ENCODE peak calls at places on chromosome 19, in six cellular contexts. Q, G, V, E, S and R are unnamed samples.

GRCh38 chr19:52369463-52370340 is at the start of gene ZNF880:
- DNase-seq in Q (no peak), G (peak), V (peak), E (peak), S (peak), R (no peak)

GRCh38 chr19:28199323-28199722 is 1013.6 kb downstream of the UQCRFS1 start:
- DNase-seq in Q (no peak), G (no peak), V (no peak), E (no peak), S (no peak), R (no peak)

GRCh38 chr19:7176792-7177191 is 107.3 kb downstream of the ZNF557 start:
- DNase-seq in Q (no peak), G (no peak), V (no peak), E (no peak), S (no peak), R (no peak)

GRCh38 chr19:13150919-13151604 is 851 bp downstream of the IER2 start:
- DNase-seq in Q (peak), G (no peak), V (no peak), E (no peak), S (no peak), R (peak)

GRCh38 chr19:16875584-16876555 is 12.9 kb upstream of the F2RL3 start:
- DNase-seq in Q (no peak), G (no peak), V (no peak), E (no peak), S (no peak), R (peak)

GRCh38 chr19:9171393-9171991 is 7.3 kb upstream of the OR7D2 start:
- DNase-seq in Q (no peak), G (no peak), V (peak), E (no peak), S (no peak), R (no peak)

GRCh38 chr19:29211562-29212416 is 1.2 kb downstream of the UQCRFS1 start:
- DNase-seq in Q (no peak), G (peak), V (peak), E (peak), S (no peak), R (no peak)

GRCh38 chr19:13153627-13154240 is 3.5 kb downstream of the IER2 start:
- DNase-seq in Q (no peak), G (peak), V (peak), E (no peak), S (no peak), R (peak)

GRCh38 chr19:13207237-13208130 is 57.3 kb downstream of the IER2 start:
- DNase-seq in Q (peak), G (no peak), V (peak), E (no peak), S (no peak), R (peak)

GRCh38 chr19:36008336-36008978 is at the start of gene SYNE4:
- DNase-seq in Q (peak), G (no peak), V (no peak), E (no peak), S (no peak), R (no peak)

GRCh38 chr19:16969127-16969526 is 57.5 kb downstream of the CPAMD8 start:
- DNase-seq in Q (no peak), G (no peak), V (no peak), E (peak), S (no peak), R (peak)

GRCh38 chr19:41930926-41931592 is 2.8 kb upstream of the ERFL start:
- DNase-seq in Q (no peak), G (no peak), V (no peak), E (no peak), S (no peak), R (peak)

GRCh38 chr19:21491161-21491560 is 14.2 kb upstream of the ZNF429 start:
- DNase-seq in Q (no peak), G (peak), V (peak), E (peak), S (no peak), R (no peak)

GRCh38 chr19:55617426-55617825 is 6.9 kb downstream of the ZNF784 start:
- DNase-seq in Q (no peak), G (no peak), V (no peak), E (no peak), S (no peak), R (no peak)

GRCh38 chr19:6958786-6959185 is 62.4 kb downstream of the MBD3L2B start:
- DNase-seq in Q (no peak), G (no peak), V (no peak), E (no peak), S (no peak), R (no peak)

GRCh38 chr19:17243340-17243853 is 2.3 kb downstream of the NR2F6 start:
- DNase-seq in Q (no peak), G (no peak), V (no peak), E (no peak), S (no peak), R (no peak)

GRCh38 chr19:435707-436412 is 25.0 kb downstream of the SHC2 start:
- DNase-seq in Q (no peak), G (no peak), V (no peak), E (no peak), S (no peak), R (no peak)

GRCh38 chr19:9498183-9498902 is at the start of gene ZNF560:
- DNase-seq in Q (no peak), G (peak), V (peak), E (peak), S (no peak), R (no peak)

GRCh38 chr19:17125052-17125727 is 49.6 kb downstream of the MYO9B start:
- DNase-seq in Q (no peak), G (peak), V (no peak), E (no peak), S (no peak), R (peak)

GRCh38 chr19:47749326-47749725 is 4.0 kb downstream of the NOP53 start:
- DNase-seq in Q (no peak), G (no peak), V (no peak), E (no peak), S (no peak), R (peak)

GRCh38 chr19:16342002-16342715 is 17.5 kb downstream of the KLF2 start:
- DNase-seq in Q (no peak), G (no peak), V (peak), E (no peak), S (no peak), R (peak)

GRCh38 chr19:47049307-47049700 is 880 bp upstream of the TMEM160 start:
- DNase-seq in Q (no peak), G (no peak), V (peak), E (no peak), S (peak), R (no peak)

DNA sequence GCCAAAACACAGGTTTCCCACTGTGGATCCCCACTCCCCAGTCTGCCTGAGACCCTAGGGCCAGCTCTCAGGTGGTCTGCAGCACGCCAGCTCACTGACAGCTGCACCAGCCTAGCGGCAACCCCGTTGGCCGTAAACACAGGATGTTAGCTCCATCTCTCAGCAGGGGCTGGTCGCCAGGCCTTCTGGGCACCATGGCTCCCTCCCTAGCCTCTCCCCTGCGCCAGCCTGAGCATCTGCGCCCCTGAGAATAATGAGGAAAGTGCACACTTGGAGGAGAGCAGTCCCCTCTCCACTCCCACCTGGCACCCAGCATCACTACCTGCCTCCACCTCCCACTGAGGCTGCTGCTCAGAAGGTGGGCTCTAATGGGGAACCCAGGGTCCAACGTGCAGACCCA is 20.8 kb upstream of the EPHX3 start:
- DNase-seq in Q (no peak), G (no peak), V (no peak), E (no peak), S (no peak), R (no peak)
- TF ChIP-seq CTCF in Q (no peak), G (no peak), V (no peak), E (no peak), S (no peak), R (no peak)

GRCh38 chr19:34963531-34964406 is at the start of gene ZNF792:
- DNase-seq in Q (peak), G (peak), V (peak), E (peak), S (no peak), R (peak)

GRCh38 chr19:34962281-34962944 is 1.6 kb downstream of the ZNF792 start:
- DNase-seq in Q (no peak), G (no peak), V (no peak), E (no peak), S (no peak), R (peak)

GRCh38 chr19:34962945-34963530 is 991 bp downstream of the ZNF792 start:
- DNase-seq in Q (no peak), G (no peak), V (peak), E (peak), S (no peak), R (no peak)

GRCh38 chr19:34961775-34962174 is 2.3 kb downstream of the ZNF792 start:
- DNase-seq in Q (no peak), G (no peak), V (no peak), E (no peak), S (no peak), R (no peak)

DNA sequence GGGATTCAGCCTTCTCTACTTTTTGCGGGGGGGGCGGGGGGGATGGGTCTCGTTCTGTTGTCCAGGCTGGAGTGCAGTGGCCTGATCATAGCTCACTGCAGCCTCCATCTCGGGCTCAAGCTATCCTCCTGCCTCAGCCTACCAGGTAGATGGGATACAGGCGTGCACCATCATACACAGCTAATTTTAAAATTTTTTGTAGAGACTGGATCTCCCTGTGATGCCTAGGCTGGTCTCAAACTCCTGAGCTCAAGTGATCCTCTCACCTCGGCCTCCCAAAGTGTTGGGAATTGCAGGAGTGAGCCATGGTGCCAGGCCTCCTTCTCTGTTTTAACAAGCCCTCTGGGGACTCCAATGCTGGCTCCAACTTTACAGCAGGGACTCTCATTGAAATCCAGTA is 569 bp upstream of the ZNF792 start:
- DNase-seq in Q (no peak), G (no peak), V (no peak), E (no peak), S (no peak), R (no peak)
- TF ChIP-seq CTCF in Q (no peak), G (no peak), V (no peak), E (no peak), S (no peak), R (no peak)

GRCh38 chr19:10769533-10770491 is 51.9 kb downstream of the DNM2 start:
- DNase-seq in Q (no peak), G (peak), V (peak), E (no peak), S (no peak), R (peak)
- TF ChIP-seq CTCF in Q (no peak), G (peak), V (peak), E (no peak), S (peak), R (peak)

DNA sequence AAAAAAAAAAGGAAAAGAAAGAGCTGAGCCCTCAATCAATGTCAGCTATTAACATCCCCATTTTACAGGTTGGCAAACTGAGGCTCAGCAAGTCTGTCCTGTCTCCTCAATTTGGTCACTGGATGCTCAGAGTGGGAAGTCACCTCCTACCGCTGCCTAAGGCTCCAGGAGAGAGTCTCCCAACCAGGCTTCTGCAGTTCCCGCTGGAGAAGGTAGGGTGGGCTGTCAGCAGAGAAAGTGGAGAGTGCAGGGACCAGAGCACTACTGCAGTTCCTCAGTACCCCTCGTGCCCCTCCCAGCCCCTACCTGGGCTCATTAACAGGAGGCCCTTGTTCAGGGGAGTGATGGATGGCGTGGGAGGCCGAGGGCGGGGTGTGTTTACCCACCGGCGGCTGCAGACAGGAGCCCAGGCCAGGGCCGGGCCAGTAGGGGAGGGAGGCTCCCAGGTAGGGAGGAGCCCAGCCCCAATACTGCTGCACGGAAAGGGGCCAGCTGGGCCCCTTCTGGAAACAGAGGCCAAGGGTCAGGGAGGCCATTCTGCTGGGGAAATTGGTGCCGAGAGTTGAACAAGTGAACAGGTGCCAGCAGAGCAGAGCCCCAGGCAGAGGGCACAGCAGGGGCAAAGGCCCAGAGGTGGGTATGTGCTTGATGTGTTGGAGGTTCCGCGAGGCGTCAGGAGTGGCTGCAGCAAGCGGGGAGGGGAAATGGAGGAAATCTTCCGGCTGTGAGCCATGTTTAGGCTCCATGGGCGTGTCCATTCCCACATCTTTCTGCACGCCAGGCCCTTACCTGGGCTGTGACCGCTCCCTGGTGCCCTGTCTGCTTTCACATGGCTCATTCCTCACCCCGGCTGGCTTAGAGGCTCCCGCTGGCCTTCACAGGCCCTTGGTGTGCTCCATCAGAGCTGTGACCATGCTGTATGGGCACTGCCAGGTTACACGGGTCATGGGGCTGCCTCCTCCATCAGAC is 7.6 kb upstream of the COMP start:
- DNase-seq in Q (no peak), G (no peak), V (no peak), E (no peak), S (no peak), R (no peak)
- TF ChIP-seq CTCF in Q (no peak), G (no peak), V (no peak), E (no peak), S (peak), R (no peak)

GRCh38 chr19:45403781-45404556 is 900 bp downstream of the PPP1R13L start:
- DNase-seq in Q (peak), G (no peak), V (peak), E (peak), S (no peak), R (peak)

GRCh38 chr19:45400192-45400591 is 4.7 kb downstream of the PPP1R13L start:
- DNase-seq in Q (no peak), G (no peak), V (no peak), E (peak), S (no peak), R (no peak)

GRCh38 chr19:45403272-45403671 is 1.6 kb downstream of the PPP1R13L start:
- DNase-seq in Q (no peak), G (no peak), V (no peak), E (no peak), S (no peak), R (no peak)

GRCh38 chr19:45402469-45403070 is 2.3 kb downstream of the PPP1R13L start:
- DNase-seq in Q (peak), G (no peak), V (peak), E (peak), S (no peak), R (no peak)

GRCh38 chr19:45401815-45402468 is 2.9 kb downstream of the PPP1R13L start:
- DNase-seq in Q (no peak), G (no peak), V (no peak), E (no peak), S (no peak), R (no peak)
- TF ChIP-seq CTCF in Q (peak), G (peak), V (peak), E (no peak), S (no peak), R (no peak)

GRCh38 chr19:34241513-34242337 is 12.6 kb upstream of the GARRE1 start:
- DNase-seq in Q (peak), G (no peak), V (peak), E (no peak), S (no peak), R (peak)
- TF ChIP-seq CTCF in Q (no peak), G (no peak), V (peak), E (no peak), S (peak), R (peak)

DNA sequence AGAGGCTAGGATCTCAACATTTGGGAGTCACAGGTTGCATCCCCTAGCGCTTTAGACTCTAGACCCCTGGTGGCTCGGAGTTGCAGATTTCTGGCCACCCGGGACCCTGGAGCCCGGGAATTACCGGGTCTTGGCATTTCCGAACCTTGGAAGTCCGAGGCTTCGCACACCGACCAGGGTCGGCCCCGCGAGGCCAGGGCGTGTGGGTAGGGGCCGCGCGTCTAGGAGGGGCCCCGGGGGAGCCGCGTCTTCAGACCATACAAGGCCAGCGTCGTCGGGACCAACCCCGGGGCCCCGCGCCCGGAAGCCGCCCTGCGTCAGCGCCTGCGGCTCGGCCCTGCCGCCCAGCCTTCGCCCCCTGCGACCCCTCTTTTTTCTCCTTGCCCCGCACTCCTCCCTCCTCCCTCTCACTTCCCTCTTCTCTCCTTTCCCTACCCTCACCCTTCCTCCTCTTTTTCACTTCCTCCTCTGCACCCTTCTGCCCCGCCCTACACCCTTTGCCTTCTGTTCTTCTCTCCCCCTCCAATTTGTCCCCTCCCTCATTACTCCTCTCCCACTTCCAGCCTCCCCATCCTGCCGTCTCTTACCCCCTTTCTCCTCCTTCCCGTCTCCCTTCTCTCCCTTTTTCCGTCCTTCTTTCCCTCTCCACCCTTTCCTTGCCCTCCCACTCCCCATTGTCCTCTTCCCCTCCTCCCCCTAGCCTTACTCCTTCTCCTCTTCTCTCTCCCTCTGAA is 2.4 kb upstream of the PLEKHG2 start:
- DNase-seq in Q (no peak), G (peak), V (peak), E (no peak), S (no peak), R (peak)
- TF ChIP-seq CTCF in Q (peak), G (no peak), V (no peak), E (no peak), S (no peak), R (no peak)

GRCh38 chr19:30784850-30785459 is 412.8 kb downstream of the ZNF536 start:
- DNase-seq in Q (peak), G (peak), V (peak), E (peak), S (no peak), R (peak)
- TF ChIP-seq CTCF in Q (peak), G (peak), V (peak), E (peak), S (peak), R (peak)

GRCh38 chr19:54478677-54479266 is 5.7 kb upstream of the CDC42EP5 start:
- DNase-seq in Q (no peak), G (peak), V (peak), E (peak), S (no peak), R (peak)
- TF ChIP-seq CTCF in Q (peak), G (peak), V (peak), E (peak), S (peak), R (peak)

DNA sequence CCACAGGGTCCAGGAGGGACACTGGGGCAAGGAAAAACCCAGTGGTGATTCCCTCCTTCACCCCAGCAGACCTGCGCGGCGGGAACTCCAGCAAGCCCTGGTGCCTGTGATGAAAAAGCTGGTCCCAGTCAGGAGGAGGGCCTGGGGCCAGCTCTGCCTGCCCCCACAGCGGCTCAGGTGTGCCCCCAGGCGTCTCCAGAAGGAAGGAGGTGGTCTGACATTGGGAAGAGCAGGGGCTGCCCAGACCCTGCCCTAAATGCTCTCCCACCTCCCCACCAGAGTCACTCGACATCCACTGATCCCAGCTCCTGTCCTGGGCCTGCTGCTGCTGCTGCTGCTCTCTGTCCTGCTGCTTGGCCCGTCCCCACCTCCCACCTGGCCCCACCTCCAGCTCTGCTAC is 6.2 kb downstream of the PTH2 start:
- DNase-seq in Q (no peak), G (no peak), V (no peak), E (no peak), S (no peak), R (peak)
- TF ChIP-seq CTCF in Q (no peak), G (no peak), V (no peak), E (no peak), S (no peak), R (peak)